ENCODE peak calls at places on chromosome 1, in seven cellular contexts. One of them, this sample, is unnamed.

GRCh38 chr1:107135466-107135865 is 5.4 kb upstream of the NTNG1 start:
- DNase-seq in vagina: no peak
- DNase-seq in endothelial cell: peak; percentile 68
- DNase-seq in GM10248: peak; percentile 22
- DNase-seq in foreskin fibroblast: peak; percentile 46
- DNase-seq in GM20000: peak; percentile 44
- DNase-seq in WTC11: peak; percentile 68
- DNase-seq in this sample: peak; percentile 83

GRCh38 chr1:33957854-33958253 is 94.0 kb downstream of the HMGB4 start:
- DNase-seq in WTC11: no peak
- DNase-seq in vagina: no peak
- DNase-seq in GM20000: no peak
- DNase-seq in GM10248: no peak
- DNase-seq in foreskin fibroblast: no peak
- DNase-seq in endothelial cell: no peak
- DNase-seq in this sample: no peak

GRCh38 chr1:87530042-87530441 is 201.4 kb downstream of the LMO4 start:
- DNase-seq in foreskin fibroblast: no peak
- DNase-seq in endothelial cell: no peak
- DNase-seq in WTC11: no peak
- DNase-seq in vagina: no peak
- DNase-seq in GM10248: no peak
- DNase-seq in GM20000: no peak
- DNase-seq in this sample: no peak

GRCh38 chr1:63630238-63630637 is 37.0 kb downstream of the PGM1 start:
- DNase-seq in endothelial cell: no peak
- DNase-seq in WTC11: no peak
- DNase-seq in GM10248: no peak
- DNase-seq in foreskin fibroblast: no peak
- DNase-seq in vagina: no peak
- DNase-seq in GM20000: no peak
- DNase-seq in this sample: no peak

GRCh38 chr1:112263464-112263863 is 132.6 kb upstream of the CTTNBP2NL start:
- DNase-seq in GM20000: no peak
- DNase-seq in GM10248: no peak
- DNase-seq in foreskin fibroblast: peak; percentile 13
- DNase-seq in WTC11: no peak
- DNase-seq in vagina: no peak
- DNase-seq in endothelial cell: no peak
- DNase-seq in this sample: no peak

GRCh38 chr1:239976130-239976968 is 115.3 kb upstream of the FMN2 start:
- DNase-seq in vagina: no peak
- DNase-seq in foreskin fibroblast: peak; percentile 47
- DNase-seq in GM20000: peak; percentile 49
- DNase-seq in GM10248: peak; percentile 46
- DNase-seq in endothelial cell: peak; percentile 58
- DNase-seq in WTC11: peak; percentile 68
- DNase-seq in this sample: peak; percentile 68

GRCh38 chr1:247387500-247387899 is 28.5 kb upstream of the NLRP3 start:
- DNase-seq in vagina: no peak
- DNase-seq in foreskin fibroblast: no peak
- DNase-seq in GM20000: no peak
- DNase-seq in WTC11: no peak
- DNase-seq in endothelial cell: no peak
- DNase-seq in GM10248: no peak
- DNase-seq in this sample: no peak

GRCh38 chr1:40379785-40380452 is 6.4 kb downstream of the SMAP2 start:
- DNase-seq in GM20000: no peak
- DNase-seq in foreskin fibroblast: no peak
- DNase-seq in WTC11: no peak
- DNase-seq in vagina: no peak
- DNase-seq in endothelial cell: no peak
- DNase-seq in GM10248: no peak
- DNase-seq in this sample: no peak

GRCh38 chr1:175376194-175376593 is 183.6 kb upstream of the KIAA0040 start:
- DNase-seq in vagina: no peak
- DNase-seq in foreskin fibroblast: no peak
- DNase-seq in GM10248: peak; percentile 44
- DNase-seq in WTC11: no peak
- DNase-seq in GM20000: peak; percentile 26
- DNase-seq in endothelial cell: no peak
- DNase-seq in this sample: no peak

GRCh38 chr1:109724933-109725332 is 12.9 kb downstream of the GSTM5 start:
- DNase-seq in endothelial cell: no peak
- DNase-seq in GM20000: no peak
- DNase-seq in GM10248: no peak
- DNase-seq in WTC11: no peak
- DNase-seq in vagina: no peak
- DNase-seq in foreskin fibroblast: no peak
- DNase-seq in this sample: no peak

GRCh38 chr1:89605692-89606091 is 27.2 kb upstream of the LRRC8C start:
- DNase-seq in endothelial cell: no peak
- DNase-seq in WTC11: no peak
- DNase-seq in GM10248: no peak
- DNase-seq in GM20000: no peak
- DNase-seq in foreskin fibroblast: peak; percentile 90
- DNase-seq in vagina: no peak
- DNase-seq in this sample: no peak

GRCh38 chr1:37952738-37953137 is 5.9 kb upstream of the INPP5B start:
- DNase-seq in WTC11: no peak
- DNase-seq in vagina: no peak
- DNase-seq in endothelial cell: no peak
- DNase-seq in foreskin fibroblast: no peak
- DNase-seq in GM10248: no peak
- DNase-seq in GM20000: no peak
- DNase-seq in this sample: no peak

GRCh38 chr1:44405804-44406743 is 1.0 kb downstream of the RNF220 start:
- DNase-seq in GM10248: peak; percentile 37
- DNase-seq in GM20000: peak; percentile 55
- DNase-seq in vagina: no peak
- DNase-seq in WTC11: peak; percentile 37
- DNase-seq in endothelial cell: peak; percentile 35
- DNase-seq in foreskin fibroblast: no peak
- DNase-seq in this sample: peak; percentile 49

GRCh38 chr1:50978144-50978851 is 8.3 kb downstream of the CDKN2C start:
- DNase-seq in endothelial cell: peak; percentile 47
- DNase-seq in WTC11: peak; percentile 85
- DNase-seq in vagina: no peak
- DNase-seq in GM20000: peak; percentile 72
- DNase-seq in foreskin fibroblast: peak; percentile 38
- DNase-seq in GM10248: peak; percentile 58
- DNase-seq in this sample: peak; percentile 57

GRCh38 chr1:26094677-26095383 is 16.8 kb upstream of the PDIK1L start:
- DNase-seq in GM10248: no peak
- DNase-seq in foreskin fibroblast: no peak
- DNase-seq in vagina: no peak
- DNase-seq in endothelial cell: peak; percentile 58
- DNase-seq in WTC11: peak; percentile 72
- DNase-seq in GM20000: no peak
- DNase-seq in this sample: peak; percentile 58

GRCh38 chr1:56864430-56864829 is 9.8 kb downstream of the C8A start:
- DNase-seq in GM10248: no peak
- DNase-seq in endothelial cell: no peak
- DNase-seq in foreskin fibroblast: peak; percentile 33
- DNase-seq in GM20000: no peak
- DNase-seq in vagina: no peak
- DNase-seq in WTC11: no peak
- DNase-seq in this sample: no peak

GRCh38 chr1:224510880-224511645 is 76.5 kb upstream of the WDR26 start:
- DNase-seq in WTC11: no peak
- DNase-seq in foreskin fibroblast: no peak
- DNase-seq in vagina: no peak
- DNase-seq in endothelial cell: no peak
- DNase-seq in GM20000: no peak
- DNase-seq in GM10248: no peak
- DNase-seq in this sample: no peak

GRCh38 chr1:116218922-116219321 is 107.7 kb downstream of the MAB21L3 start:
- DNase-seq in GM10248: no peak
- DNase-seq in GM20000: no peak
- DNase-seq in vagina: no peak
- DNase-seq in foreskin fibroblast: no peak
- DNase-seq in endothelial cell: no peak
- DNase-seq in WTC11: no peak
- DNase-seq in this sample: no peak

GRCh38 chr1:10516925-10517676 is 42.4 kb downstream of the PEX14 start:
- DNase-seq in endothelial cell: no peak
- DNase-seq in GM20000: no peak
- DNase-seq in WTC11: no peak
- DNase-seq in GM10248: no peak
- DNase-seq in foreskin fibroblast: no peak
- DNase-seq in vagina: no peak
- DNase-seq in this sample: no peak

GRCh38 chr1:10520952-10521351 is 46.2 kb downstream of the PEX14 start:
- DNase-seq in foreskin fibroblast: no peak
- DNase-seq in GM10248: no peak
- DNase-seq in endothelial cell: no peak
- DNase-seq in GM20000: no peak
- DNase-seq in vagina: no peak
- DNase-seq in WTC11: no peak
- DNase-seq in this sample: no peak

GRCh38 chr1:10520497-10520896 is 45.7 kb downstream of the PEX14 start:
- DNase-seq in vagina: no peak
- DNase-seq in WTC11: no peak
- DNase-seq in GM10248: no peak
- DNase-seq in endothelial cell: no peak
- DNase-seq in foreskin fibroblast: no peak
- DNase-seq in GM20000: no peak
- DNase-seq in this sample: no peak

GRCh38 chr1:10517677-10517982 is 42.9 kb downstream of the PEX14 start:
- DNase-seq in foreskin fibroblast: no peak
- DNase-seq in GM10248: no peak
- DNase-seq in GM20000: no peak
- DNase-seq in WTC11: no peak
- DNase-seq in vagina: no peak
- DNase-seq in endothelial cell: no peak
- DNase-seq in this sample: no peak

GRCh38 chr1:10519016-10519417 is 44.3 kb downstream of the PEX14 start:
- DNase-seq in GM10248: no peak
- DNase-seq in GM20000: no peak
- DNase-seq in foreskin fibroblast: no peak
- DNase-seq in endothelial cell: no peak
- DNase-seq in WTC11: peak; percentile 23
- DNase-seq in vagina: no peak
- DNase-seq in this sample: no peak
- TF ChIP-seq CTCF in GM10248: no peak
- TF ChIP-seq CTCF in GM20000: no peak
- TF ChIP-seq CTCF in foreskin fibroblast: no peak
- TF ChIP-seq CTCF in endothelial cell: no peak
- TF ChIP-seq CTCF in WTC11: no peak
- TF ChIP-seq CTCF in vagina: no peak
- TF ChIP-seq CTCF in this sample: no peak

GRCh38 chr1:81254068-81254467 is 546.7 kb upstream of the ADGRL2 start:
- DNase-seq in WTC11: no peak
- DNase-seq in foreskin fibroblast: no peak
- DNase-seq in vagina: no peak
- DNase-seq in GM10248: no peak
- DNase-seq in endothelial cell: no peak
- DNase-seq in GM20000: no peak
- DNase-seq in this sample: no peak

GRCh38 chr1:81259620-81260411 is 540.9 kb upstream of the ADGRL2 start:
- DNase-seq in endothelial cell: no peak
- DNase-seq in GM20000: no peak
- DNase-seq in WTC11: no peak
- DNase-seq in vagina: no peak
- DNase-seq in foreskin fibroblast: no peak
- DNase-seq in GM10248: no peak
- DNase-seq in this sample: no peak

GRCh38 chr1:81252471-81253160 is 548.1 kb upstream of the ADGRL2 start:
- DNase-seq in endothelial cell: no peak
- DNase-seq in GM20000: no peak
- DNase-seq in GM10248: no peak
- DNase-seq in WTC11: no peak
- DNase-seq in vagina: no peak
- DNase-seq in foreskin fibroblast: no peak
- DNase-seq in this sample: no peak

GRCh38 chr1:81254560-81254959 is 546.2 kb upstream of the ADGRL2 start:
- DNase-seq in WTC11: peak; percentile 35
- DNase-seq in endothelial cell: peak; percentile 28
- DNase-seq in foreskin fibroblast: no peak
- DNase-seq in vagina: no peak
- DNase-seq in GM20000: no peak
- DNase-seq in GM10248: no peak
- DNase-seq in this sample: no peak
- TF ChIP-seq CTCF in WTC11: peak; percentile 39
- TF ChIP-seq CTCF in endothelial cell: peak; percentile 54
- TF ChIP-seq CTCF in foreskin fibroblast: no peak
- TF ChIP-seq CTCF in vagina: no peak
- TF ChIP-seq CTCF in GM20000: no peak
- TF ChIP-seq CTCF in GM10248: no peak
- TF ChIP-seq CTCF in this sample: peak; percentile 11

DNA sequence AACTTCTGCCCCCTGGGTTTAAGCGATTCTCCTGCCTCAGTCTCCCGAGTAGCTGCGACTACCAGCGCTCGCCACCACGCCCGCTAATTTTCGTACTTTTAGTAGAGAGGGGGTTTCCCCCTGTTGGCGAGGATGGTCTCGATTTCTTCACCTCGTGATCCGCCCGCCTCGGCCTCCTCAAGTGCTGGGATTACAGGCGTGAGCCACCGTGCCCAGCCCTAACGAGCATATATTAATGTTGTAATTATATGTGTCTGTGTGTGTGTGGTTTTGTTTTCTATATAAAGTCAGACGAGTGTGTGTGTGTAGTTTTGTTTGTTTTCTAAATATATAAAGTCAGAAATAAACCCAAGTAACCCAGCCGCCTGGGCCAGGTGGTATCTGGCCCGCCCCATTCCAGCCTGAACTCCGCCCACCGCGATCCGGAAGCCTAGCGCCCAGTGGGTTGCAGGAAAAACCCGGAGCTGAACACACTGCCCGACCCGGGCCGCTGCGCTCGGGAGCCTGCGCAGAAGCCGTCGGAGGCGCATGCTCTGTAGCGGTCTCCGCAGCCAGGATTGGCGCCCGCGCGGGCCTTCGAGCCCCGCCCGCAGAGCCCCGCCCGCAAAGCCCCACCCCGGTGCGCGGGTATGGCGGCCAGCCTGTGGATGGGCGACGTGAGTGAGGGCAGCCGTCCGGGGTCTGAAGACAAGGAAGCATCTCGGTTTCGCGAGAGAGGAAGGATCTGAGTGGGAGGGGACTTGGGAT is at the start of gene TRNAU1AP:
- DNase-seq in GM20000: peak; percentile 97
- DNase-seq in vagina: no peak
- DNase-seq in endothelial cell: peak; percentile 96
- DNase-seq in WTC11: peak; percentile 97
- DNase-seq in foreskin fibroblast: peak; percentile 97
- DNase-seq in GM10248: peak; percentile 97
- DNase-seq in this sample: peak; percentile 97
- TF ChIP-seq CTCF in GM20000: no peak
- TF ChIP-seq CTCF in vagina: peak; percentile 28
- TF ChIP-seq CTCF in endothelial cell: no peak
- TF ChIP-seq CTCF in WTC11: no peak
- TF ChIP-seq CTCF in foreskin fibroblast: no peak
- TF ChIP-seq CTCF in GM10248: peak; percentile 0
- TF ChIP-seq CTCF in this sample: no peak

DNA sequence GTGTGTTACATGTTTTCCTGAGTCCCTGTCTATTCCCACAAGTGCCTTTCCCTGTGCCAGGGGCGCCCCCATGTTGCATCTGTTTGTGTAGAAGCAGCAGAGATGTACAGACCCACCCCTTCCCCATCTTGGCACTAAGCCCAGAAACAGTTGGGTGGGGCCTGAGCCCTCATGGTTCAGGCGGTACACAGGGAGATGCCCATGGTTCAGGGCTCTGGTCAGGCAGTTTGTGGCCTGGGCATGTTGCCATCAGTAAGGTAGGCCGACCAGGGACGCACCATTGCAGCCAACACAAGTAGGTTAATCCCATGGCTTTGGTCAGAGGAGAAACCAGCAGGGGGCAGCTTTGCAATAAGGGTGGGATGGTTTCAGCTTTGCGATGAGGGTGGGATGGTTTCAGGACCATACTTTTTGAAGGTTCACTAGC is 914 bp upstream of the ADGRB2 start:
- DNase-seq in vagina: no peak
- DNase-seq in WTC11: peak; percentile 61
- DNase-seq in endothelial cell: peak; percentile 47
- DNase-seq in GM20000: peak; percentile 52
- DNase-seq in GM10248: no peak
- DNase-seq in foreskin fibroblast: no peak
- DNase-seq in this sample: peak; percentile 59
- TF ChIP-seq CTCF in vagina: no peak
- TF ChIP-seq CTCF in WTC11: no peak
- TF ChIP-seq CTCF in endothelial cell: peak; percentile 22
- TF ChIP-seq CTCF in GM20000: no peak
- TF ChIP-seq CTCF in GM10248: peak; percentile 27
- TF ChIP-seq CTCF in foreskin fibroblast: peak; percentile 34
- TF ChIP-seq CTCF in this sample: peak; percentile 42